ENCODE peak calls at places on chromosomes 11 and 22, in five cellular contexts. One of them, this sample, is unnamed.

GRCh38 chr11:63764201-63764711 is 4.3 kb downstream of the ZFTA start:
- DNase-seq in activated CD8-positive, alpha-beta T cell treated with anti-CD3 and anti-CD28 coated beads for 36 hours: no peak
- DNase-seq in right lobe of liver: peak
- DNase-seq in fibroblast of pulmonary artery: no peak
- DNase-seq in GM06990: no peak
- DNase-seq in this sample: peak

GRCh38 chr11:101915811-101916291 is 471 bp downstream of the ANGPTL5 start:
- DNase-seq in activated CD8-positive, alpha-beta T cell treated with anti-CD3 and anti-CD28 coated beads for 36 hours: no peak
- DNase-seq in right lobe of liver: no peak
- DNase-seq in fibroblast of pulmonary artery: peak
- DNase-seq in GM06990: peak
- DNase-seq in this sample: peak

GRCh38 chr11:8917157-8917820 is 6.3 kb downstream of the AKIP1 start:
- DNase-seq in activated CD8-positive, alpha-beta T cell treated with anti-CD3 and anti-CD28 coated beads for 36 hours: no peak
- DNase-seq in right lobe of liver: no peak
- DNase-seq in fibroblast of pulmonary artery: peak
- DNase-seq in GM06990: no peak
- DNase-seq in this sample: no peak

GRCh38 chr11:102109896-102110760 is at the start of gene YAP1:
- DNase-seq in activated CD8-positive, alpha-beta T cell treated with anti-CD3 and anti-CD28 coated beads for 36 hours: peak
- DNase-seq in right lobe of liver: peak
- DNase-seq in fibroblast of pulmonary artery: peak
- DNase-seq in GM06990: peak
- DNase-seq in this sample: peak

GRCh38 chr11:9719949-9720646 is 56.2 kb downstream of the SWAP70 start:
- DNase-seq in activated CD8-positive, alpha-beta T cell treated with anti-CD3 and anti-CD28 coated beads for 36 hours: no peak
- DNase-seq in right lobe of liver: no peak
- DNase-seq in fibroblast of pulmonary artery: peak
- DNase-seq in GM06990: no peak
- DNase-seq in this sample: no peak

GRCh38 chr22:43520632-43521039 is 108.8 kb downstream of the MPPED1 start:
- DNase-seq in activated CD8-positive, alpha-beta T cell treated with anti-CD3 and anti-CD28 coated beads for 36 hours: no peak
- DNase-seq in right lobe of liver: no peak
- DNase-seq in fibroblast of pulmonary artery: no peak
- DNase-seq in GM06990: peak
- DNase-seq in this sample: peak

GRCh38 chr22:44399906-44400762 is 87.4 kb upstream of the SHISAL1 start:
- DNase-seq in activated CD8-positive, alpha-beta T cell treated with anti-CD3 and anti-CD28 coated beads for 36 hours: no peak
- DNase-seq in right lobe of liver: peak
- DNase-seq in fibroblast of pulmonary artery: no peak
- DNase-seq in GM06990: no peak
- DNase-seq in this sample: no peak

GRCh38 chr11:46253258-46254134 is 24.0 kb upstream of the CREB3L1 start:
- DNase-seq in activated CD8-positive, alpha-beta T cell treated with anti-CD3 and anti-CD28 coated beads for 36 hours: no peak
- DNase-seq in right lobe of liver: no peak
- DNase-seq in fibroblast of pulmonary artery: no peak
- DNase-seq in GM06990: no peak
- DNase-seq in this sample: no peak

GRCh38 chr22:20154602-20155183 is 3.8 kb upstream of the CCDC188 start:
- DNase-seq in activated CD8-positive, alpha-beta T cell treated with anti-CD3 and anti-CD28 coated beads for 36 hours: no peak
- DNase-seq in right lobe of liver: no peak
- DNase-seq in fibroblast of pulmonary artery: no peak
- DNase-seq in GM06990: no peak
- DNase-seq in this sample: no peak

GRCh38 chr11:38824573-38824972 is 2226.5 kb upstream of the RAG2 start:
- DNase-seq in activated CD8-positive, alpha-beta T cell treated with anti-CD3 and anti-CD28 coated beads for 36 hours: no peak
- DNase-seq in right lobe of liver: no peak
- DNase-seq in fibroblast of pulmonary artery: peak
- DNase-seq in GM06990: no peak
- DNase-seq in this sample: no peak

GRCh38 chr11:134252539-134253188 is 488 bp downstream of the THYN1 start:
- DNase-seq in activated CD8-positive, alpha-beta T cell treated with anti-CD3 and anti-CD28 coated beads for 36 hours: peak
- DNase-seq in right lobe of liver: no peak
- DNase-seq in fibroblast of pulmonary artery: peak
- DNase-seq in GM06990: no peak
- DNase-seq in this sample: peak

GRCh38 chr11:70542406-70542805 is 144.1 kb downstream of the CTTN start:
- DNase-seq in activated CD8-positive, alpha-beta T cell treated with anti-CD3 and anti-CD28 coated beads for 36 hours: no peak
- DNase-seq in right lobe of liver: peak
- DNase-seq in fibroblast of pulmonary artery: no peak
- DNase-seq in GM06990: no peak
- DNase-seq in this sample: no peak

GRCh38 chr11:36148701-36149100 is 140.5 kb downstream of the COMMD9 start:
- DNase-seq in activated CD8-positive, alpha-beta T cell treated with anti-CD3 and anti-CD28 coated beads for 36 hours: no peak
- DNase-seq in right lobe of liver: no peak
- DNase-seq in fibroblast of pulmonary artery: no peak
- DNase-seq in GM06990: no peak
- DNase-seq in this sample: no peak

GRCh38 chr11:36147491-36147890 is 141.7 kb downstream of the COMMD9 start:
- DNase-seq in activated CD8-positive, alpha-beta T cell treated with anti-CD3 and anti-CD28 coated beads for 36 hours: no peak
- DNase-seq in right lobe of liver: no peak
- DNase-seq in fibroblast of pulmonary artery: no peak
- DNase-seq in GM06990: no peak
- DNase-seq in this sample: no peak

GRCh38 chr11:36150986-36151385 is 138.2 kb downstream of the COMMD9 start:
- DNase-seq in activated CD8-positive, alpha-beta T cell treated with anti-CD3 and anti-CD28 coated beads for 36 hours: no peak
- DNase-seq in right lobe of liver: no peak
- DNase-seq in fibroblast of pulmonary artery: peak
- DNase-seq in GM06990: no peak
- DNase-seq in this sample: no peak

GRCh38 chr11:36151933-36152580 is 137.2 kb downstream of the COMMD9 start:
- DNase-seq in activated CD8-positive, alpha-beta T cell treated with anti-CD3 and anti-CD28 coated beads for 36 hours: no peak
- DNase-seq in right lobe of liver: no peak
- DNase-seq in fibroblast of pulmonary artery: peak
- DNase-seq in GM06990: no peak
- DNase-seq in this sample: no peak

DNA sequence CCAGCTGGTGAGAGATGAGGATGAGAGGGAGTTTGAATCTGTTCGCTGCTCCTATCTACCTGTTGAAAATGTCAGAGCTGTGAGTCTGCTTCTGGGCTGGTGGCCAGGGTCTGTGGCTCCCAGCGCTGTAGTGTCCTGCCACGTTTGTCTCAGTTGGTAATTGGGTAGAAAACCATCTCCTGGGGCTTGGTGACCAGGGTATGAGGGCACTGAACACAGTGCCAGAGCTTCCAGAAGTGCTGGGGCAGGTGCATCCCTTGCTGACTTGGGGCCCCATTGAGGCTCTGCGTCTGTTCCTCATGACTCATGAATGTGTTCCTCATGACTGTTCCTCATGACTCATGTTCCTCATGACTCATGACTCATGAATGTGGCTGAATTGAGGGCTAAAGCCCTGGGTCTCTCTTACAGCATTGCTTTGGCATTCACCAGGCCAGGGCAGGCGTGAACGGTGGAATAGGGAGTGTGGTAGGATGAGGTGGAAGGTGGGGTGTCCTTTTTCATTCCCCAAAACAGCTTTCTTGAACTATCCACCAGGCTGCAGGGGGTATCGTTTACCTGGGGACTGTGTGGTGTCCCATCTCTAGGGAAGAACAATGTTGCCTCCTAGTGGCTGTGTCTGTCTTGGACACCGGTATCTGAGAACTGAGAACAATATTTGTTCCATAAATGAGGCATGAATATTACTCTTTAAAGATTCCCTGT is 139.5 kb downstream of the COMMD9 start:
- DNase-seq in activated CD8-positive, alpha-beta T cell treated with anti-CD3 and anti-CD28 coated beads for 36 hours: peak
- DNase-seq in right lobe of liver: no peak
- DNase-seq in fibroblast of pulmonary artery: peak
- DNase-seq in GM06990: peak
- DNase-seq in this sample: peak
- TF ChIP-seq CTCF in activated CD8-positive, alpha-beta T cell treated with anti-CD3 and anti-CD28 coated beads for 36 hours: peak
- TF ChIP-seq CTCF in right lobe of liver: peak
- TF ChIP-seq CTCF in fibroblast of pulmonary artery: peak
- TF ChIP-seq CTCF in GM06990: peak
- TF ChIP-seq CTCF in this sample: peak

GRCh38 chr11:34363363-34364084 is 5.7 kb upstream of the ABTB2 start:
- DNase-seq in activated CD8-positive, alpha-beta T cell treated with anti-CD3 and anti-CD28 coated beads for 36 hours: no peak
- DNase-seq in right lobe of liver: no peak
- DNase-seq in fibroblast of pulmonary artery: no peak
- DNase-seq in GM06990: no peak
- DNase-seq in this sample: no peak

GRCh38 chr11:34364102-34364501 is 6.3 kb upstream of the ABTB2 start:
- DNase-seq in activated CD8-positive, alpha-beta T cell treated with anti-CD3 and anti-CD28 coated beads for 36 hours: no peak
- DNase-seq in right lobe of liver: no peak
- DNase-seq in fibroblast of pulmonary artery: no peak
- DNase-seq in GM06990: no peak
- DNase-seq in this sample: no peak

DNA sequence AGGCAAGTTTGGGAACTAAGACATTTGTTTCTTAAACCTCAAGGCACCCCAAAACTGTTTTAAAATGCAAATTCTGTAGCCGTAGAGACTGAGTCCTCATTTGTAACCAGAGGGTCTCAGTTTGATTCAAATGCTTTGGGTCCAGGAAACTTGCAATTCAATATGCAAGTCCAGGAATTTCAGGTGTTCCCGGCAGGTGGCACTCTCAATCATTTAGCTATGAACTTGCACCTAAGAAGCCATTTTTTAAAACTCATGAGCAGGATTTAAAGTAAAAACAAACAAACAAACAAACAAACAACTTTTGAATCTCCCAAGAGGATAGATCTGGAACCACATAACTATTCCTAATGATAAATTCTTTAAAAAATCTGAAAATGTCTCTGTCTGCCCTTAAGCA is 8.7 kb upstream of the ABTB2 start:
- DNase-seq in activated CD8-positive, alpha-beta T cell treated with anti-CD3 and anti-CD28 coated beads for 36 hours: peak
- DNase-seq in right lobe of liver: no peak
- DNase-seq in fibroblast of pulmonary artery: peak
- DNase-seq in GM06990: no peak
- DNase-seq in this sample: peak
- TF ChIP-seq CTCF in activated CD8-positive, alpha-beta T cell treated with anti-CD3 and anti-CD28 coated beads for 36 hours: no peak
- TF ChIP-seq CTCF in right lobe of liver: peak
- TF ChIP-seq CTCF in fibroblast of pulmonary artery: no peak
- TF ChIP-seq CTCF in GM06990: peak
- TF ChIP-seq CTCF in this sample: peak

GRCh38 chr22:35046744-35047462 is 19.1 kb upstream of the ISX start:
- DNase-seq in activated CD8-positive, alpha-beta T cell treated with anti-CD3 and anti-CD28 coated beads for 36 hours: no peak
- DNase-seq in right lobe of liver: no peak
- DNase-seq in fibroblast of pulmonary artery: no peak
- DNase-seq in GM06990: no peak
- DNase-seq in this sample: no peak

GRCh38 chr22:35043932-35044319 is 22.0 kb upstream of the ISX start:
- DNase-seq in activated CD8-positive, alpha-beta T cell treated with anti-CD3 and anti-CD28 coated beads for 36 hours: no peak
- DNase-seq in right lobe of liver: no peak
- DNase-seq in fibroblast of pulmonary artery: no peak
- DNase-seq in GM06990: no peak
- DNase-seq in this sample: no peak

GRCh38 chr22:35045451-35045850 is 20.5 kb upstream of the ISX start:
- DNase-seq in activated CD8-positive, alpha-beta T cell treated with anti-CD3 and anti-CD28 coated beads for 36 hours: no peak
- DNase-seq in right lobe of liver: no peak
- DNase-seq in fibroblast of pulmonary artery: no peak
- DNase-seq in GM06990: no peak
- DNase-seq in this sample: no peak

GRCh38 chr22:35044607-35045390 is 21.2 kb upstream of the ISX start:
- DNase-seq in activated CD8-positive, alpha-beta T cell treated with anti-CD3 and anti-CD28 coated beads for 36 hours: no peak
- DNase-seq in right lobe of liver: no peak
- DNase-seq in fibroblast of pulmonary artery: no peak
- DNase-seq in GM06990: no peak
- DNase-seq in this sample: no peak

GRCh38 chr22:35043251-35043931 is 22.6 kb upstream of the ISX start:
- DNase-seq in activated CD8-positive, alpha-beta T cell treated with anti-CD3 and anti-CD28 coated beads for 36 hours: peak
- DNase-seq in right lobe of liver: no peak
- DNase-seq in fibroblast of pulmonary artery: no peak
- DNase-seq in GM06990: no peak
- DNase-seq in this sample: peak
- TF ChIP-seq CTCF in activated CD8-positive, alpha-beta T cell treated with anti-CD3 and anti-CD28 coated beads for 36 hours: no peak
- TF ChIP-seq CTCF in right lobe of liver: no peak
- TF ChIP-seq CTCF in fibroblast of pulmonary artery: no peak
- TF ChIP-seq CTCF in GM06990: peak
- TF ChIP-seq CTCF in this sample: peak

GRCh38 chr11:11157201-11157600 is 195.8 kb downstream of the CSNK2A3 start:
- DNase-seq in activated CD8-positive, alpha-beta T cell treated with anti-CD3 and anti-CD28 coated beads for 36 hours: peak
- DNase-seq in right lobe of liver: no peak
- DNase-seq in fibroblast of pulmonary artery: peak
- DNase-seq in GM06990: no peak
- DNase-seq in this sample: no peak
- TF ChIP-seq CTCF in activated CD8-positive, alpha-beta T cell treated with anti-CD3 and anti-CD28 coated beads for 36 hours: peak
- TF ChIP-seq CTCF in right lobe of liver: peak
- TF ChIP-seq CTCF in fibroblast of pulmonary artery: peak
- TF ChIP-seq CTCF in GM06990: peak
- TF ChIP-seq CTCF in this sample: peak

DNA sequence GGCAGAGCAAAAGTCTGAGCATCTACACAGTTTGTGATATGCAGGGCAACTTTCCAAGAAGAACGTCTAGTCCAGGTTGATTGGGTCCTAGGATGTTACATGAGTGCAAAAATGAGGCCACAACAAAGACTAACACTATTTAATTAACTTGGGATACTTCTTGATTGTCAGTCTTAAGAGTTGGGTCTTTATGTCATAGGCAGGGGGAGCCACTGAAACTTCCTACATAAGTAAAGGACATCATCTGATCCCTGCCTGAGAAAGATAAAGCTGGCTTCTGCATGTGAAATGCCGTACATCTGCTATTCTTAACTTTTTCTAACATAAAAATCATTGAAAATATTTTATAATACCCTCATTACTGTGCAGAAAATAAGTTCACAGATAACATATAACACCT is 525.5 kb downstream of the NTM start:
- DNase-seq in activated CD8-positive, alpha-beta T cell treated with anti-CD3 and anti-CD28 coated beads for 36 hours: no peak
- DNase-seq in right lobe of liver: no peak
- DNase-seq in fibroblast of pulmonary artery: no peak
- DNase-seq in GM06990: no peak
- DNase-seq in this sample: no peak
- TF ChIP-seq CTCF in activated CD8-positive, alpha-beta T cell treated with anti-CD3 and anti-CD28 coated beads for 36 hours: no peak
- TF ChIP-seq CTCF in right lobe of liver: no peak
- TF ChIP-seq CTCF in fibroblast of pulmonary artery: no peak
- TF ChIP-seq CTCF in GM06990: no peak
- TF ChIP-seq CTCF in this sample: no peak